ENCODE peak calls at places on chromosome 20, in five cellular contexts. W is OCI-LY7, L is GM23248, K is GM23338, M is HCT116. Y is an unnamed sample. For H3K9me2, the result is how much of the 10 kb centered on the place peaks cover.

GRCh38 chr20:22572023-22572422 is 12.3 kb downstream of the FOXA2 start:
- DNase-seq in L (no peak), M (no peak), W (no peak), K (no peak), Y (no peak)

GRCh38 chr20:25525295-25525694 is 60.0 kb downstream of the NINL start:
- DNase-seq in K (no peak), W (no peak), M (no peak), L (no peak), Y (no peak)

GRCh38 chr20:31705598-31706597 is 16.8 kb downstream of the BCL2L1 start:
- DNase-seq in K (no peak), M (no peak), W (peak), L (no peak), Y (peak)

GRCh38 chr20:5674176-5674660 is 76.0 kb upstream of the SHLD1 start:
- DNase-seq in M (peak), L (peak), K (no peak), W (peak), Y (no peak)

GRCh38 chr20:58719258-58719657 is 26.7 kb downstream of the NPEPL1 start:
- DNase-seq in W (no peak), L (no peak), K (no peak), M (no peak), Y (peak)

GRCh38 chr20:49964964-49965780 is 17.6 kb upstream of the SNAI1 start:
- DNase-seq in W (peak), K (peak), L (peak), M (peak), Y (peak)

GRCh38 chr20:29427201-29428060 is 1830.0 kb upstream of the DEFB115 start:
- DNase-seq in M (no peak), W (no peak), K (no peak), L (no peak), Y (no peak)

GRCh38 chr20:14712302-14712739 is 374.9 kb upstream of the FLRT3 start:
- DNase-seq in L (peak), K (peak), W (no peak), M (no peak), Y (peak)

GRCh38 chr20:51386586-51386985 is 155.9 kb downstream of the NFATC2 start:
- DNase-seq in L (no peak), M (no peak), K (no peak), W (peak), Y (no peak)

GRCh38 chr20:46043556-46043955 is 14.5 kb downstream of the SLC12A5 start:
- DNase-seq in K (no peak), W (no peak), L (no peak), M (no peak), Y (no peak)

GRCh38 chr20:31606928-31607639 is 2.0 kb downstream of the ID1 start:
- DNase-seq in W (no peak), L (peak), K (peak), M (peak), Y (peak)

GRCh38 chr20:50373674-50374286 is 136.4 kb upstream of the PTPN1 start:
- DNase-seq in M (no peak), W (no peak), L (peak), K (peak), Y (no peak)

GRCh38 chr20:46056970-46057855 is 28.2 kb downstream of the SLC12A5 start:
- DNase-seq in W (no peak), M (no peak), L (peak), K (peak), Y (peak)

DNA sequence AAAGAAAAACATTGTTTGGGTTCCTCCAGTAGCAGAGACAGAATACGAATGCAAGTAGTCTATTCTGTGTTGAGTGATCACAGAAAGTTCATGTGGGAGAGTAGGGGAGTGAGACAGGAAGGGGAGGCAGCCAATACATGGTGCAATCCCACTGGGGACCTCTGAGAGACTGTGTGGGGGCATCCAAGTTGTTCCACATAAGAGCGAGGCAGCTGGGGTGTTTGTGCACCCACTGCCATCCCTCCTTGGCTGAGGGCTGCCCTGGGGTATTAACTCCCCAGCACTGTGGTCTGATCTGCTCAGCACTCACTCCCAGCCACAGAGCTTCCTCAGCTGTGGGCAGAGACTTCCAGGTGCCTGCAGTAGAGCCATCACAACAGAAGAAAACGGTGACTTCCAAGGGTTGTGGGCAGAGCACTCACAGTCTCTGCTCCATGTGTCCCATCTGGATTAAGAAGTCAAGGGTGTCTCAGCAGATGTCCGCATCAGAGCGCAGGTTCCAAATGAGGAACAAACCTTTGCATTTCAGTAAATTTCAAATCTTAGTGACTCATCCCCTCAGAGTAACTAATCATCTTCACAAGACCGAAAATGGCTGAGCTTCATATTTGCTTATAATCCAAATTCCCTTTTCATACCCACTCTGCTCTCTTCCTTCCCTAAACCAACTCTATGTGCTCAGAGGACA is 101.9 kb upstream of the NAA20 start:
- DNase-seq in W (no peak), M (no peak), L (no peak), K (no peak), Y (no peak)
- H3K27ac ChIP-seq in W (no peak), M (no peak), L (no peak), K (no peak), Y (no peak)

GRCh38 chr20:3166913-3167342 is 6.4 kb downstream of the LZTS3 start:
- DNase-seq in W (no peak), K (no peak), M (no peak), L (no peak), Y (no peak)
- H3K9me2 ChIP-seq in W (under half), K (under half), M (under half), L (under half), Y (under half)

DNA sequence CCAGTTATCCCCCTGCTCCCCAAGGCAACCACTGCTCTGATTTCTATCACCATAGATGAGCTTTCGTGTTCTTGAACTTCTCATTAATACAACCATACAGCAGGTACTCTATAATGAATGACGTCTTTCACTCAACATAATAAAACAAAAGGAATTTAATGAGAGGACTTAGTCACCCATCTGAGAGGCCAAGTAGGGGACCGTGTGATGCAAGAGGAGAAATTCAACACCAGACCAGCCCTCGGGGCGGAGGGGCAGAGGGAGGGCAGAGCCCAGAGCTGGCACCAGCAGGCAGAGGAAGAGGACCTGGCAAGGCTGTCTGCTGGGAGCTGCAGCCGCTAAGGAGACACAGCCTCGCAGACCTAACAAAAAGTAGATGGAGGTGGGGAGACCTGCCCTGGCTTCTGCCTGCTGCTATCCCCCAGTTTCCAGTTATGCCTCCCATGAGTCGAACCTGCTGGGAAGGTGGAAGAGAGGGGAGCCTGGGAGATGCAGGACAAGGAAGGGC is 13.7 kb downstream of the CCN5 start:
- DNase-seq in K (peak), M (peak), W (no peak), L (peak), Y (peak)
- H3K27ac ChIP-seq in K (no peak), M (peak), W (no peak), L (peak), Y (peak)

DNA sequence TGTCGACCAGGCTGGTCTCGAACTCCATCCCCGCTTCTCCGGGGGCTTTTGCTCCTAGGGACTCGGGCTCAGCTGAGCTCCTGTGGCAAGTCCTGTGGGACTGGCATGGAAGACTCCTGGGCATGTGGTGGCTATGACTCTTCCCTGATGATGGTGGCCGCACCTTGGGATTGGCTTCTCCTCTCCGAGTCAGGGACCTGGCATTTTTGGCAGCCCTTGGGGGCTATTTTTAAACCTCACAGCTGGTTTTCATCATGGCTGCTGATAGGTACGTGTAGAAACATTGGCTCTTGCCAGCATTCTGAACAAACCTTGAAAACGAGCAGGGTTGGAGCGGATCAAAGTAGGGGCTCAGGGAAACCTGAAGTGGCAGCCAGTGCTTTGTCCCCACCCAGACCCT is 54.1 kb downstream of the RBM38 start:
- DNase-seq in M (no peak), K (no peak), L (peak), W (no peak), Y (peak)
- H3K9me2 ChIP-seq in M (under half), K (under half), L (under half), W (under half), Y (under half)

GRCh38 chr20:44594730-44595129 is 12.4 kb downstream of the PKIG start:
- DNase-seq in K (no peak), L (peak), W (no peak), M (no peak), Y (no peak)

GRCh38 chr20:44589522-44589921 is 7.1 kb downstream of the PKIG start:
- DNase-seq in M (no peak), K (no peak), W (no peak), L (no peak), Y (no peak)

GRCh38 chr20:44593721-44594120 is 11.3 kb downstream of the PKIG start:
- DNase-seq in L (no peak), M (no peak), K (no peak), W (no peak), Y (no peak)

GRCh38 chr20:44590980-44591778 is 8.8 kb downstream of the PKIG start:
- DNase-seq in W (no peak), L (no peak), M (no peak), K (no peak), Y (no peak)

DNA sequence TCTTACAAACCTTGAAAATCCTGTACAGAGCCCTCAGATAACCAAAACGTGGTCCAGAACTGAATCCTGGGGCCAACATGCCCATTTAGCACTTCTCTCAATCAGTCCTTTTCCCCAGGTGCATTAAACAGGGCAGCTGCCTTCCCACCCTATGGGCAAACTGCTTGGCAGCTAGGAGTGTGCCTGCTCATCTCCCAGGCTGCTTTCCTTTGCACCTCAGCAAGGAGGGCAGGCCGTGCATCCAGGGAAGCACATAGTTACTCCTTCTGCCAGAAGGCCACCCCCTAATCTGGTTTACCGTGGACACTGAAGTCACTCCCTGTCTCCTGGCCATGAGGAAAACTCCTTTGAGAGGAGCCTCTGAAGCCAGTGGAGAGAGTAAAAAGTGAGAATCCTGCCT is 10.0 kb downstream of the PKIG start:
- DNase-seq in M (no peak), L (no peak), W (no peak), K (no peak), Y (no peak)
- H3K27ac ChIP-seq in M (no peak), L (no peak), W (peak), K (no peak), Y (no peak)

DNA sequence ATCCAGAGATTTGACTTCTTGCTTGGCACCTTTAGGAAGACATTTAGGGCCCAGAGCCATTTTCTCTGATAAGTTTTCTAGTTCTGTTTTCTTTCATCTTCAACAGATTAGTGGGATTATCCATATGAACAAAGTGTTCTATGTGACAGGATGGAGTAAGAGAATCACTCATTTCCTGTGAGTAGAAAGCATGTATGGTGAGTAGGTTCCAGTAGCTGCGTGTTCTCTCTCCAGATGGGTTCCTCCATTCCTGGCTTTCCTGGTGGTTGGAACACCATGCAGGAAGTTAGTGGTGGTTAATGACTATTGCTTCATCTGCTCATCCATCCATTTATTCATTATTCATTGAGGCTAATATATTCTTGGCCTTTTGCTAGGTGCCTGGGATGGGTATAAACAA is 54.0 kb downstream of the EFCAB8 start:
- DNase-seq in W (no peak), L (no peak), K (no peak), M (no peak), Y (no peak)
- H3K9me2 ChIP-seq in W (under half), L (under half), K (under half), M (under half), Y (under half)